ENCODE peak calls at places on chromosomes 4 and X, in five cellular contexts. O is SJSA1, W is bronchial epithelial cell, G is adipocyte, S is heart right ventricle. E is an unnamed sample. For H3K36me3, the result is how much of the 10 kb centered on the place peaks cover.

GRCh38 chrX:134172588-134173259 is 64.3 kb upstream of the CCDC160 start:
- DNase-seq in G (peak), S (peak), W (no peak), O (no peak), E (no peak)

GRCh38 chr4:69874507-69874906 is 14.6 kb upstream of the SULT1E1 start:
- DNase-seq in O (no peak), W (peak), G (no peak), S (no peak), E (no peak)

GRCh38 chrX:9378980-9379696 is 85.7 kb upstream of the TBL1X start:
- DNase-seq in W (peak), G (peak), O (no peak), S (no peak), E (no peak)

GRCh38 chr4:100284302-100284701 is 94.0 kb upstream of the DDIT4L start:
- DNase-seq in O (no peak), G (no peak), W (peak), S (no peak), E (no peak)

GRCh38 chrX:9628779-9629493 is 136.7 kb downstream of the GPR143 start:
- DNase-seq in S (no peak), O (no peak), W (no peak), G (no peak), E (no peak)

GRCh38 chr4:150244600-150244999 is 166.4 kb downstream of the DCLK2 start:
- DNase-seq in G (peak), O (peak), W (peak), S (no peak), E (peak)

GRCh38 chrX:129097668-129098067 is 425.6 kb downstream of the SMARCA1 start:
- DNase-seq in W (no peak), S (no peak), O (no peak), G (no peak), E (no peak)

GRCh38 chr4:67459164-67459563 is 86.1 kb downstream of the CENPC start:
- DNase-seq in G (peak), O (no peak), S (no peak), W (no peak), E (no peak)

GRCh38 chr4:78396613-78397291 is 154.8 kb upstream of the ANXA3 start:
- DNase-seq in S (no peak), O (no peak), W (no peak), G (no peak), E (no peak)

GRCh38 chrX:107827137-107827831 is 1.6 kb downstream of the MID2 start:
- DNase-seq in G (peak), O (no peak), S (no peak), W (no peak), E (no peak)

GRCh38 chr4:134551348-134551747 is 349.8 kb upstream of the PABPC4L start:
- DNase-seq in G (no peak), O (no peak), W (no peak), S (no peak), E (no peak)

GRCh38 chr4:105550641-105551040 is 1.8 kb upstream of the ARHGEF38 start:
- DNase-seq in W (peak), G (no peak), S (no peak), O (no peak), E (no peak)

DNA sequence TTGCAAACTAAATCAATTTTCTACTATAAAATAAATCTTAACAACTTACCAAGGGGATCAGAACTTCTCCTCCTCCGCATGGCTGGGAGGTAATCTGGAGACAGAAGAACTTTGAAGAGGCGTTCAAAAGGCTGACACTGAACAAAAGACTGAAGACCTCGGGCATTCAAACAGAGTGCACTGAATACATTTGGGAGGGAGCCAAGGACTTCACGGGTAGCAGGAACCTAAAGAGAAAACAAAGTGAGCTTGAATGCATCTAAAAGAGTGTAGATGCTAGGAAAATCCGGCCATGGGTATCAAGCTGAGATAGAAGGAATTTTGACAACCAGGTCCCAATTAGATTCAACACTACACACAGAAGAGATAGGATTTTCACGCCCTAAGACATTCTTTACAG is 69.6 kb downstream of the HUWE1 start:
- DNase-seq in O (no peak), S (no peak), W (no peak), G (no peak), E (no peak)
- H3K36me3 ChIP-seq in O (half or more), S (half or more), W (under half), G (half or more), E (under half)

GRCh38 chr4:60799214-60799613 is 400.9 kb upstream of the ADGRL3 start:
- DNase-seq in W (no peak), G (no peak), O (no peak), S (no peak), E (no peak)

GRCh38 chr4:60790608-60791007 is 409.5 kb upstream of the ADGRL3 start:
- DNase-seq in O (no peak), G (no peak), W (no peak), S (no peak), E (no peak)

DNA sequence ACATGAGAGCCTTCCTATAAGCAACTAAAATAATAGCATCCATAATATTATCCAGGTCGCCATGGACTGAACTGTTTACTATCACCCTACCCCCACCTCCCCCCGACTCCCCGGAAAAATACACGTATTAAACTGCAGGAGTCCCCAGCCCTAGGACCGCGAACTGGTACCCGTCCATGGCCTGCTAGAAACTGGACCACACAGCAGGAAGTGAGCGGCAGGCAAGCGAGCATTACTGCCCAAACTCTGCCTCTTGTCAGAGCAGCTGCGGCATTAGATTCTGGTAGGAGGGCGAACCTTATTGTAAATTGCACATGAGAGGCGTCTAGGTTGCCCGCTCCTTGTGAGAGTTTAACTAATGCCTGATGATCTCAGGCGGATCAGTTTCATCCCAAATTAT is 405.8 kb upstream of the ADGRL3 start:
- DNase-seq in S (no peak), G (no peak), O (no peak), W (no peak), E (no peak)
- H3K4me3 ChIP-seq in S (no peak), G (no peak), O (no peak), W (no peak), E (no peak)

DNA sequence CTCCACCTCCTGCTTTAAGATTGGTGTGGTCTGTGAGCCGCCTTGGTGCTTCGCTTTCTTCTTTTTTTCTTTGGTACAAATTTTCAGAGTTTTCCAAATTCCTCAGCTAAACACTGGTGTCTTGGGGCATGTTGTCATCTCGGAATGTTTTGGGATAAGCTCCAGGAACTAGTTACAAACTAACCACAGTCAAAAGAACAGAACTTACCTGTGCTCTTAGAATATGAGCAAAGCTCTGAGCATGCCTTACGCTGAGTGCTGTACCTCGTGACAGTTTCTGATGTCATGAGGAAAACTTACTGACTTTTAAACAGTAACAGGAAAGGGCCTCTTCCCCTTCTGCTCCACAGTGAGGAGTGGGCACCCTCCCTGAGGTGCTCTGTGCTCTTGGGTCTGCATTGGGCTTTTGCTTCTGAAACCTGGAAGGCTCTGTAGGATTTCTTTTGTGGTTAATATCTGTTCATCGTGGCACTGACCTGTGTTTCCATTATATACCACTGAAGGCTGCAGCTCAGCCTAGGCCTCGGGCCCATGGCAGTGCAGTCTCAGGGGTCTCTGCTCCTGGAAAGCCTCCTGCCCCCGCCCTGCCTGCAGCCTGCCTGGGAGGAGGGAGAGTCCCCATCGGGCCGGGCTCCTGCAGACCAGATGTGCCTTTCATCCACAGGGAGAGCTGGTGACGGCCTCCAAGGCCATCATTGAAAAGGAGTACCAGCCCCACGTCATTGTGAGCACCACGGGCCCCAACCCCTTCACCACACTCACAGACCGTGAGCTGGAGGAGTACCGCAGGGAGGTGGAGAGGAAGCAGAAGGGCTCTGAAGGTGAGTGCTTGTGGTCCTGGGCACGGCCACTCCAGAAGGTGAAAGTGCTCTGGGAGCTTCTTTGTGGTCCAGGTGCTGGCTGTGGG is 48.7 kb downstream of the NOP14 start:
- DNase-seq in W (no peak), G (no peak), O (no peak), S (no peak), E (no peak)
- H3K36me3 ChIP-seq in W (under half), G (half or more), O (under half), S (half or more), E (half or more)

GRCh38 chrX:485368-485767 is 98.7 kb upstream of the PPP2R3B start:
- DNase-seq in G (no peak), O (no peak), W (no peak), S (no peak), E (no peak)

GRCh38 chrX:480861-481417 is 94.2 kb upstream of the PPP2R3B start:
- DNase-seq in G (no peak), W (no peak), O (no peak), S (no peak), E (no peak)

GRCh38 chrX:479273-479981 is 92.7 kb upstream of the PPP2R3B start:
- DNase-seq in S (no peak), G (no peak), O (no peak), W (no peak), E (no peak)

GRCh38 chrX:482702-483203 is 96.0 kb upstream of the PPP2R3B start:
- DNase-seq in G (no peak), O (no peak), S (no peak), W (no peak), E (no peak)

GRCh38 chrX:482192-482701 is 95.5 kb upstream of the PPP2R3B start:
- DNase-seq in W (no peak), O (no peak), G (no peak), S (no peak), E (no peak)
- H3K4me3 ChIP-seq in W (no peak), O (no peak), G (no peak), S (no peak), E (no peak)

DNA sequence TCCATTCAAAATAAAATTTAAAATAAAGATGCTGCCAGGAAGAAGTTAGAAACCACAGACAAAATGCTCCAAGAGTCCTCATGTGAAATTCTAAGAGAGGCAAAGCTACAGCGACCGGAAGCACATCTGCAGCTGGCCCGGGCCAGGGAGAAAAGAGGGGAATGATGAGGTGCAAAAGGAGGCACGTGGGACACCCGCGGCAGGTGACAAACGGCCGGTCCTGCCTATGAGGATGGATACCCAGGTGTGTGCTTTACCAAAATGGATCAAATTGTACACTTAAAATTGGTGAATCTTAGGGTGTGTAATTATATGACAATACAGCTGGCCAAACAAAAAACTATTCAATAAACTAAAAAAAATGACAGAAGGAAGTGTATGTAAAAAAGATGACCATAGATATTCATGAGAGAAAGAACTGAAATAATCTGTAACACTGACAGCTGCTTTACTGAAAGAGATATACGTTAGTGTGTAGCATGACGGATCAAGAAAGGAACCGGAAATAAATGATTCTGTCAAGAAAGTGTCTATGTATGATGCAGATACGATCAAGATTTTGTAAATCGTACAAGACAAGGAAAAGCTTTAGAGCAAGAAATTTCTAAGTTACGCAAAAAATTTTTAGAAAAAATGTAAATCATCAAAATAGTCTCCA is 29.5 kb downstream of the PPP2R3B start:
- DNase-seq in G (no peak), O (no peak), W (no peak), S (no peak), E (no peak)
- H3K36me3 ChIP-seq in G (under half), O (under half), W (under half), S (under half), E (under half)

DNA sequence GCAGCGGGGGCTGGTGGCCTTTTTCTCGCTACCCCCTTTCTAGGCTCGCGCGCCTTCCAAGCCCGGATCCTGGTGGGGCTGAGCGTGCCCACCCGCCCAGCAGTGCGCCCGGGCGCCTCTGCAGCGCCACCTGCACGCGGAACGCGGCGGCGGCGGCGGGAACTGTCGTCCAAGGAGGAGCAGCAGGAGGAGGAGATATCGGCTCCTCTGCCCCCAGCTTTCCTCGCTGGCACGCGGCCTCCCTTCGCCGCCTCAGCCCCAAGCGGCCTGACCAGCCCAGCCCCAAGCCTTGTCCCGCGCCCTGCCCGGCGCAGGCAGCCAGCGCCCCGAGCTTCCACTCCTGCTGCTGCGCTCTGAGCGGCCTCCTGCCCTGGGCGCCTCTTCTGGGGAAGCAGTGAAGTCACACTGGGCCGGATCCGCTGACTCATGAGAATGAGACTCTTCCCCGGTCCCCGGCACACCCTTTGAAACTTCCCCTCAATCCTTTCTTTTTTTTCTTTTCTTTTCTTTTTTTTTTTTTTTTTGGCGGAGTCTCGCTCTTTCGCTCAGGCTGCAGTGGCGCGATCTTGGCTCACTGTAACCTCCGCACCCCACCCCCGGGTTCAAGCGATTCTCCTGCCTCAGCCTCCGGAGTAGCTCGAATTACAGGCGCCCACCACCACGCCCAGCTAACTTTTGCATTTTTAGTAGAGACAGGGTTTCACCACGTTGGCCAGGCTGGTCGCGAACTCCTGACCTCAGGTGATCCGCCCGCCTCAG is 10.6 kb upstream of the ELF4 start:
- DNase-seq in O (peak), W (peak), S (peak), G (peak), E (no peak)
- H3K4me3 ChIP-seq in O (peak), W (peak), S (peak), G (peak), E (peak)

GRCh38 chrX:101398694-101399093 is 7.9 kb downstream of the RPL36A start:
- DNase-seq in G (no peak), W (no peak), S (no peak), O (no peak), E (no peak)
- H3K36me3 ChIP-seq in G (under half), W (under half), S (half or more), O (under half), E (under half)

DNA sequence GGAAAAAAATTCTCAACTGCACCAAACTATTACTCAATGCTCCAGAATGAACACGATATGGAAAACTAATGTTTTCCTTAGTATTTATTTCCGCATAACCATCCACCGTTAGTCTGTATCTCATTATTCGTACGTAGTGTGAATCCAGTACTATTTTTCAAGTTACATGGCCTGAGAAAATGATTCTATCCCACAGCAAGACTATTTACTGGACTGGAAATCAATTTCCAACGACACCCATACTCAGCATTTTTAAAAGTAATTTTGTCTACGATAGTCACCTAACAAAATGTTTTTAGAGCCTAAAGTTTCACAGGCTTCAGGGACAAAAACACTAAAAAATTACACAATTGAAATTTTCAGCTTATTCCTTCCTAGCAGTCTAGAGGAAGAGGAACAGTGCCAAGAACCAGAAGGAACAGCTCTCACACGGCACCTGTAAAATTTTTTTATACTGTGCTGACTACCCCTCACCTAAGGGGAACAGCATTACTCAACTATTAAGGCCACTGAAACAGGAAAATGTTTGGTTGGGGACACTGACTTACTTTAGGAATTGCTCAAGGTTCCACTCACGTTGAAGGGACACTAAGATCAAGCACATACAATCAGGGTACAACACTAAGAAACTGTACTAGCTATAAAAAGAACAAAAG is 9.6 kb downstream of the UBE2D3 start:
- DNase-seq in W (no peak), O (no peak), G (no peak), S (no peak), E (no peak)
- H3K4me3 ChIP-seq in W (no peak), O (no peak), G (peak), S (no peak), E (no peak)

GRCh38 chr4:39846705-39847104 is 131.0 kb downstream of the PDS5A start:
- DNase-seq in W (no peak), S (no peak), G (no peak), O (no peak), E (no peak)

GRCh38 chr4:39840027-39840426 is 137.7 kb downstream of the PDS5A start:
- DNase-seq in O (no peak), W (no peak), G (no peak), S (no peak), E (no peak)

GRCh38 chr4:39846135-39846534 is 131.6 kb downstream of the PDS5A start:
- DNase-seq in S (no peak), O (peak), W (no peak), G (no peak), E (peak)

DNA sequence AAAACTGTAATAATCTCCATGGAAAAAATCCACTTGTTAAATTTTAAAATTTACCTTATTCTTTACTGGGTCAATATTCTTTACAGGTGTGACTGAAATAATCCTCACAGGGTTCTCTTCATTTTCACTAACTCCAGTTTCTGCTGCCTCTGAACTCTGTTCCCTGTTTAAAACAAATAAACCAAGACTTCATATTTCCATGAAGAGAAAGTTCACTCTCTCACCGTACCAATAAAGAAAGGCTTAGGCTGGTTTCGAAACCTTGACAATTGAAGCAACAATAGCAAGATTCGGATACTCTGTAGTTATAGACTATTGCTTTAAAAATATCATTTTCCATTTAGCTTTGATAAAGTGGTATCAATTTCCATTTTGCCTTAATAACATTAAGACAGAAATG is 135.8 kb downstream of the PDS5A start:
- DNase-seq in S (no peak), W (no peak), G (no peak), O (no peak), E (no peak)
- H3K36me3 ChIP-seq in S (half or more), W (under half), G (half or more), O (under half), E (under half)

E was measured in brain microvascular endothelial cell.